ENCODE peak calls at places on chromosomes 16 and 17, in six cellular contexts. E is BJ, L is lower leg skin, C is fibroblast of villous mesenchyme, U is endothelial cell, P is esophagus squamous epithelium. K is an unnamed sample.
A peak's percentile ranks its signal among the peaks of the same experiment; 100 is the strongest.

GRCh38 chr16:68997564-68997963 is 107.9 kb upstream of the HAS3 start:
- DNase-seq in E (no peak), L (no peak), C (no peak), U (no peak), P (no peak), K (no peak)

GRCh38 chr16:77946834-77947233 is 75.5 kb upstream of the CLEC3A start:
- DNase-seq in E (no peak), L (no peak), C (peak; percentile 80), U (no peak), P (no peak), K (no peak)

GRCh38 chr16:71360378-71360777 is 1.9 kb downstream of the CALB2 start:
- DNase-seq in E (peak; percentile 53), L (no peak), C (peak; percentile 92), U (no peak), P (no peak), K (no peak)

GRCh38 chr16:54846761-54847160 is 83.9 kb upstream of the IRX5 start:
- DNase-seq in E (no peak), L (no peak), C (no peak), U (no peak), P (no peak), K (no peak)

GRCh38 chr17:27379863-27380533 is 76.2 kb upstream of the KSR1 start:
- DNase-seq in E (no peak), L (peak; percentile 88), C (peak; percentile 66), U (no peak), P (no peak), K (no peak)

GRCh38 chr17:7354262-7354781 is 634 bp upstream of the TMEM95 start:
- DNase-seq in E (no peak), L (no peak), C (peak; percentile 21), U (no peak), P (no peak), K (no peak)

GRCh38 chr16:57791903-57792461 is 10.3 kb downstream of the KIFC3 start:
- DNase-seq in E (no peak), L (no peak), C (no peak), U (no peak), P (no peak), K (no peak)

GRCh38 chr16:57471852-57472664 is 9.6 kb downstream of the POLR2C start:
- DNase-seq in E (no peak), L (peak; percentile 49), C (peak; percentile 31), U (no peak), P (no peak), K (peak; percentile 38)

GRCh38 chr16:31833047-31833446 is 40.6 kb upstream of the ZNF267 start:
- DNase-seq in E (no peak), L (no peak), C (no peak), U (no peak), P (no peak), K (no peak)

GRCh38 chr17:82718986-82719685 is 2.6 kb downstream of the FN3KRP start:
- DNase-seq in E (no peak), L (no peak), C (no peak), U (no peak), P (no peak), K (no peak)

GRCh38 chr17:47830991-47831933 is at the start of the genes LRRC46 and MRPL10:
- DNase-seq in E (peak; percentile 66), L (peak; percentile 98), C (peak; percentile 94), U (peak; percentile 94), P (peak; percentile 57), K (peak; percentile 91)

GRCh38 chr16:69924777-69925191 is 26.4 kb upstream of the CLEC18A start:
- DNase-seq in E (peak; percentile 67), L (no peak), C (peak; percentile 71), U (no peak), P (no peak), K (peak; percentile 12)

GRCh38 chr17:2179615-2180295 is 123.8 kb downstream of the SMG6 start:
- DNase-seq in E (peak; percentile 76), L (peak; percentile 90), C (peak; percentile 100), U (no peak), P (no peak), K (no peak)

GRCh38 chr17:56806949-56807348 is 26.8 kb downstream of the C17orf67 start:
- DNase-seq in E (no peak), L (no peak), C (no peak), U (no peak), P (no peak), K (no peak)

GRCh38 chr16:79972053-79972704 is 371.6 kb upstream of the MAF start:
- DNase-seq in E (no peak), L (no peak), C (no peak), U (no peak), P (no peak), K (no peak)

GRCh38 chr17:31573047-31573446 is 181.6 kb downstream of the RAB11FIP4 start:
- DNase-seq in E (no peak), L (no peak), C (no peak), U (no peak), P (no peak), K (no peak)

GRCh38 chr16:4682616-4683254 is 10.6 kb upstream of the NUDT16L1 start:
- DNase-seq in E (no peak), L (no peak), C (peak; percentile 37), U (peak; percentile 65), P (no peak), K (peak; percentile 77)

GRCh38 chr16:51383909-51384308 is 232.8 kb upstream of the SALL1 start:
- DNase-seq in E (no peak), L (no peak), C (no peak), U (no peak), P (no peak), K (no peak)

GRCh38 chr17:1745513-1746020 is 2.9 kb downstream of the SERPINF2 start:
- DNase-seq in E (no peak), L (no peak), C (no peak), U (no peak), P (no peak), K (no peak)

GRCh38 chr17:17036520-17036998 is 5.7 kb upstream of the MPRIP start:
- DNase-seq in E (no peak), L (no peak), C (no peak), U (no peak), P (no peak), K (no peak)

GRCh38 chr16:75620326-75621169 is 2.5 kb downstream of the ADAT1 start:
- DNase-seq in E (no peak), L (no peak), C (no peak), U (no peak), P (no peak), K (no peak)

GRCh38 chr16:30445408-30446202 is at the start of gene SEPHS2:
- DNase-seq in E (peak; percentile 85), L (peak; percentile 100), C (peak; percentile 99), U (peak; percentile 90), P (peak; percentile 88), K (peak; percentile 93)

GRCh38 chr17:32875904-32876413 is 965 bp downstream of the MYO1D start:
- DNase-seq in E (no peak), L (no peak), C (no peak), U (no peak), P (no peak), K (no peak)

GRCh38 chr17:28727727-28728363 is 743 bp upstream of the NEK8 start:
- DNase-seq in E (no peak), L (peak; percentile 93), C (peak; percentile 42), U (peak; percentile 51), P (no peak), K (peak; percentile 59)

GRCh38 chr16:15607700-15608396 is 35.1 kb downstream of the MARF1 start:
- DNase-seq in E (no peak), L (no peak), C (peak; percentile 87), U (no peak), P (no peak), K (no peak)

GRCh38 chr16:82643936-82644630 is 17.3 kb downstream of the CDH13 start:
- DNase-seq in E (no peak), L (no peak), C (no peak), U (no peak), P (no peak), K (no peak)

GRCh38 chr17:32504166-32504990 is 17.6 kb downstream of the CDK5R1 start:
- DNase-seq in E (peak; percentile 31), L (no peak), C (no peak), U (no peak), P (no peak), K (no peak)

GRCh38 chr17:75844530-75845057 is 390 bp upstream of the UNC13D start:
- DNase-seq in E (no peak), L (no peak), C (no peak), U (no peak), P (no peak), K (no peak)

GRCh38 chr17:58319181-58320162 is 9.1 kb downstream of the TSPOAP1 start:
- DNase-seq in E (no peak), L (no peak), C (no peak), U (no peak), P (no peak), K (no peak)

GRCh38 chr17:54754560-54754959 is 146.1 kb upstream of the TOM1L1 start:
- DNase-seq in E (no peak), L (no peak), C (no peak), U (peak; percentile 30), P (no peak), K (no peak)
- TF ChIP-seq CTCF in E (no peak), L (no peak), C (no peak), U (peak; percentile 40), P (no peak), K (peak; percentile 27)

GRCh38 chr17:77437017-77437416 is 296.2 kb downstream of the SEC14L1 start:
- DNase-seq in E (no peak), L (no peak), C (peak; percentile 88), U (no peak), P (no peak), K (no peak)
- TF ChIP-seq CTCF in E (no peak), L (no peak), C (no peak), U (no peak), P (no peak), K (no peak)

GRCh38 chr17:49365667-49366066 is 3.6 kb upstream of the ZNF652 start:
- DNase-seq in E (no peak), L (peak; percentile 54), C (no peak), U (peak; percentile 14), P (no peak), K (no peak)
- TF ChIP-seq CTCF in E (no peak), L (no peak), C (peak; percentile 19), U (no peak), P (no peak), K (no peak)

GRCh38 chr16:746637-747036 is 5.8 kb upstream of the CIAO3 start:
- DNase-seq in E (no peak), L (no peak), C (no peak), U (no peak), P (no peak), K (no peak)

GRCh38 chr16:745739-746138 is 4.9 kb upstream of the CIAO3 start:
- DNase-seq in E (no peak), L (no peak), C (no peak), U (peak; percentile 62), P (no peak), K (peak; percentile 73)

GRCh38 chr16:740764-741505 is at the start of gene CIAO3:
- DNase-seq in E (no peak), L (peak; percentile 97), C (peak; percentile 89), U (peak; percentile 96), P (no peak), K (peak; percentile 94)

GRCh38 chr16:741986-742629 is 1.3 kb upstream of the CIAO3 start:
- DNase-seq in E (no peak), L (no peak), C (no peak), U (no peak), P (no peak), K (no peak)

GRCh38 chr16:743794-744500 is 3.1 kb upstream of the CIAO3 start:
- DNase-seq in E (no peak), L (no peak), C (no peak), U (no peak), P (no peak), K (no peak)
- TF ChIP-seq CTCF in E (peak; percentile 13), L (no peak), C (peak; percentile 12), U (peak; percentile 42), P (no peak), K (no peak)